ENCODE peak calls at places on chromosome 12, in eight cellular contexts. A is GM23338, M is choroid plexus epithelial cell, Z is fibroblast of lung, O is heart right ventricle, V is tibial artery, P is bronchial epithelial cell, I is Peyer's patch. T is an unnamed sample.

GRCh38 chr12:127284870-127285431 is 982.0 kb upstream of the TMEM132C start:
- DNase-seq in O (no peak), Z (peak), A (no peak), P (peak), M (peak), I (no peak), V (peak), T (no peak)

GRCh38 chr12:4044736-4045432 is 171.7 kb upstream of the PARP11 start:
- DNase-seq in V (no peak), P (no peak), O (no peak), I (no peak), M (no peak), A (no peak), Z (no peak), T (no peak)

GRCh38 chr12:3732901-3733300 is 20.0 kb downstream of the CRACR2A start:
- DNase-seq in I (peak), V (no peak), A (peak), O (no peak), M (no peak), Z (no peak), P (no peak), T (peak)

GRCh38 chr12:93087836-93088610 is 158.9 kb upstream of the EEA1 start:
- DNase-seq in M (peak), A (no peak), P (no peak), I (no peak), O (no peak), V (no peak), Z (no peak), T (no peak)

GRCh38 chr12:54935235-54935951 is 49.2 kb downstream of the TESPA1 start:
- DNase-seq in Z (peak), V (no peak), P (peak), M (peak), I (no peak), O (no peak), A (no peak), T (no peak)

GRCh38 chr12:113095405-113095804 is 38.9 kb downstream of the DTX1 start:
- DNase-seq in M (no peak), I (no peak), O (no peak), Z (no peak), A (no peak), P (no peak), V (no peak), T (no peak)

GRCh38 chr12:11014234-11014633 is 8.2 kb downstream of the TAS2R19 start:
- DNase-seq in Z (peak), O (no peak), M (peak), A (no peak), V (no peak), I (no peak), P (no peak), T (no peak)

GRCh38 chr12:95633049-95633545 is 81.8 kb upstream of the USP44 start:
- DNase-seq in P (peak), Z (peak), A (no peak), O (no peak), M (peak), I (peak), V (peak), T (peak)

GRCh38 chr12:124374567-124374966 is 79.7 kb downstream of the RFLNA start:
- DNase-seq in A (no peak), Z (no peak), O (no peak), M (no peak), V (no peak), I (no peak), P (no peak), T (no peak)

GRCh38 chr12:67826148-67826547 is 163.1 kb upstream of the IFNG-AS1 start:
- DNase-seq in P (no peak), I (no peak), Z (peak), O (no peak), V (no peak), M (no peak), A (no peak), T (no peak)

GRCh38 chr12:19190292-19191031 is 60.9 kb downstream of the PLEKHA5 start:
- DNase-seq in A (no peak), V (no peak), M (peak), Z (peak), O (no peak), P (peak), I (no peak), T (no peak)

GRCh38 chr12:5257763-5258475 is 174.0 kb upstream of the NTF3 start:
- DNase-seq in A (no peak), I (no peak), P (no peak), V (no peak), Z (peak), O (no peak), M (no peak), T (no peak)

GRCh38 chr12:111225307-111225706 is 143.6 kb downstream of the PHETA1 start:
- DNase-seq in P (no peak), O (no peak), I (no peak), M (no peak), V (no peak), A (no peak), Z (no peak), T (no peak)

GRCh38 chr12:106892075-106892474 is 63.6 kb upstream of the TMEM263 start:
- DNase-seq in V (no peak), P (peak), M (no peak), O (no peak), Z (no peak), I (no peak), A (no peak), T (no peak)

GRCh38 chr12:75526655-75527511 is 15.5 kb upstream of the KRR1 start:
- DNase-seq in Z (peak), P (peak), A (peak), V (no peak), O (no peak), M (peak), I (no peak), T (no peak)

GRCh38 chr12:111768159-111768895 is 1.6 kb downstream of the ALDH2 start:
- DNase-seq in M (no peak), V (no peak), O (no peak), A (no peak), P (no peak), Z (no peak), I (no peak), T (no peak)

GRCh38 chr12:81639196-81639595 is 120.0 kb downstream of the PPFIA2 start:
- DNase-seq in P (peak), V (no peak), M (peak), O (no peak), I (no peak), A (no peak), Z (peak), T (no peak)

GRCh38 chr12:49043856-49044258 is 16.7 kb downstream of the KMT2D start:
- DNase-seq in Z (peak), P (peak), I (peak), O (peak), A (peak), V (no peak), M (peak), T (peak)

GRCh38 chr12:15601210-15601800 is 187.9 kb downstream of the EPS8 start:
- DNase-seq in V (no peak), P (peak), I (no peak), Z (peak), O (no peak), A (no peak), M (peak), T (no peak)

GRCh38 chr12:52438305-52439301 is 4.4 kb upstream of the KRT75 start:
- DNase-seq in M (no peak), I (no peak), Z (no peak), V (no peak), A (no peak), O (no peak), P (peak), T (no peak)

GRCh38 chr12:114430306-114430705 is 24.4 kb upstream of the TBX5 start:
- DNase-seq in I (no peak), A (no peak), M (peak), Z (peak), P (no peak), V (no peak), O (no peak), T (no peak)

GRCh38 chr12:11798856-11799530 is 149.5 kb downstream of the ETV6 start:
- DNase-seq in P (peak), I (no peak), A (no peak), V (no peak), M (peak), Z (peak), O (no peak), T (no peak)

DNA sequence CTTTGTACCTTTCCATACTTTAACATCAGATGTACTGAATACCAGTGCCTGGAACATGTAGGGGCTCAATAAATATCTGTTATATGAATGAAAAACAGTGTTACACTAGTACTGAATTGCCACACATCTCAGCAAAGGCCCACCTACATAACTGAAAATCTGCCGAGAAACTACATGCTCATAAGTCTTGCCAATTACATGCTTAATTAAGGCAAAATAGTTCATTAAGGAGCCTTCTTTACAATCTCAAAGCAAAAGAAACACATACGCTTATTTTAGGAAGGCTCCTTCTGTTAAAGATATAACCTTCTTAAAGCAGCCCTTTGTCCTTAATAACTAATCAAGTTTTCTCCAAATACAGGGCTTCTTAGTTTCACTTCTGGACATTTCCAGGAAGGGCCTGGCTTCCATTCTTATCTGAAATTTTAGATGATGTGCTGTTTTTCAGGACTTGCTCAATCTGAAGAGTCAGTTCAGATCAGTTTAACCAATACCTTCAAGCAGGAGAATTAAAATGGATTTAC is 11.5 kb downstream of the LIMA1 start:
- DNase-seq in I (no peak), M (peak), A (no peak), Z (peak), O (no peak), V (no peak), P (no peak), T (no peak)
- H3K4me3 ChIP-seq in I (no peak), M (peak), A (no peak), Z (peak), O (peak), V (peak), P (no peak), T (peak)

GRCh38 chr12:94435511-94435927 is 24.1 kb downstream of the CEP83 start:
- DNase-seq in V (no peak), O (no peak), P (no peak), Z (peak), I (no peak), M (peak), A (no peak), T (no peak)
- H3K4me3 ChIP-seq in V (no peak), O (no peak), P (no peak), Z (no peak), I (no peak), M (no peak), A (no peak), T (no peak)

DNA sequence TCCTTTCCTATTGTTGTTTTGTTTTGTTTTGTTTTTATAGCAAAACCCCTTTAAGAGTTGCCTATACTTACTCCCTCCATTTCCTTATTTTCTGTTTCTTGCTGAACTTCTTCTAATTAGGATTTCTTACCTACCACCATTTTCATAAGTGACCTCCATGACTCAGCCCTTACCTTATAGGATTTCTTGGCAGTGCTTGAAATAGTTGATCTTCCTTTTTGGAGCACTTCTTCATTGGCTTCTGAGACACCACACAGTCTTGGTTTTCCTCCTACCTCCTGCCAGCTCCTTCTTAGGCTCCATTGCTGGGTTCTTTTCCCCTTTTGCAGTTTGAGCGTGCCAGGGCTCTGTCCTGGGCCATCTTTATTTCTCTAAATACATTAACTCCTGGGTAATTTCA is 23.4 kb upstream of the EID3 start:
- DNase-seq in M (no peak), V (no peak), P (peak), A (no peak), I (no peak), Z (peak), O (no peak), T (no peak)
- H3K4me3 ChIP-seq in M (no peak), V (no peak), P (no peak), A (no peak), I (no peak), Z (no peak), O (no peak), T (no peak)

DNA sequence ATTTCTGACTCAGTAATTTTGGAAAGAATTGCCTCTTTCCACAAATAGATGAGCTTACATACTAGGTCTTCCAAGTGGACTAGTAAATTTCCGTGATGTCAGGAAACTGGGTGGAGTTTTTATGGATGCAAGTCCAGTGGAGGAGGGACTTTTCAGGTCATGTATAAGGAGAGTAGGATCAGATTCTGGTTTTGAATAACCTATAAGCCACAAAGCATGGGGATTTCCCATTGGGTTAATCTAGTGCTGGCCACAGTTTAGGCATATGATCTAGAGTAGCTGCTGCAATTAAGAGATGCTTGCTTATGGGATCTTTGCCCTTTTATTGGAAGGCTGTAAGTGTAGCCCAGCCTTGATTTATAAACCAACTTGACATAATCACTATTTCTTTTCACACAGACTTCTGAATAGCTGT is 33.8 kb downstream of the STK38L start:
- DNase-seq in O (no peak), P (peak), Z (peak), M (peak), A (peak), V (peak), I (no peak), T (no peak)
- H3K4me3 ChIP-seq in O (no peak), P (no peak), Z (no peak), M (no peak), A (no peak), V (no peak), I (no peak), T (no peak)

DNA sequence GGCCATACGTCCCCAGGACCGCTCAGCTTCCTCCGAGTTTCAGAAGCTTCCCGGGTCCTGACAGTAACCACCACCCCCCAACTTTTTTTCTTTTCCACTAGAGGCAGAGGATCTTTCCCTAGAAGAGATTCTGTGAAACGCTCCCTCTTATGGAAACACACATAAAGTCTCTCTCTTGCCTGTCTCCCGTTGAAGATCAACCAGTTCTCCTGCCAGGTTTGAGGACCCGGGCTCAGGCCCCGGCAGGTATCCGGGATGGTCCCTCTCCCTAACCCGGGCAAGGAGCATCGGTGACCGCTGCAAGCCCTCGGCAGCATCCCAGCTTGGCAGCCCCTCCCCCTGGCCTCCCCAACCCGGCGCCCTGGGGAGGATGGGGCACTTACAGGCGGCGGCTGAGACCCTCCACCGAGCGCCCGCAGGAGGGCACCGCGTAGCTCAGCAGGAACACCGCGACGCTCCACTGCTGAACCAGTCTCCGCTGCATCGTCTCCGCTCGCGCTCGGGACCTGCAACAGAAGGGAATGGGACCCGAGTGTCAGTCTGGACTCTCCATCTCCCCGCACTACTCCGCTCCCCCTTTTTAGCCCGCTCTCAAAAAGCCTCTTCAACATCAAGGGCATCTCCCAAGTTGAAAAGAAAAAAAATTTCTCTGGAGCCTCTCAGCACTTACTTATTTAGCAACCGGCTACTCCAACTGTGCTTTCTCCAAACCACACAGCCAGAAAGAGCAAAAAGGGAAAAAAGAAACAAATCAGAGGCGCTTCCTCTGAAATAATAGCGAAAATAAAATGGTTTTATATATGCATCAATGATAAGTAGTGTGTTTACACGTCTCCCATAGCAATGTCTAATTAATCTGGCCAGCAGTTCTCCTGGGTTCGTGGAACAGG is 3.3 kb downstream of the PTHLH start:
- DNase-seq in A (peak), V (peak), P (no peak), Z (peak), I (no peak), M (peak), O (peak), T (no peak)
- H3K4me3 ChIP-seq in A (peak), V (peak), P (peak), Z (peak), I (peak), M (peak), O (peak), T (peak)

DNA sequence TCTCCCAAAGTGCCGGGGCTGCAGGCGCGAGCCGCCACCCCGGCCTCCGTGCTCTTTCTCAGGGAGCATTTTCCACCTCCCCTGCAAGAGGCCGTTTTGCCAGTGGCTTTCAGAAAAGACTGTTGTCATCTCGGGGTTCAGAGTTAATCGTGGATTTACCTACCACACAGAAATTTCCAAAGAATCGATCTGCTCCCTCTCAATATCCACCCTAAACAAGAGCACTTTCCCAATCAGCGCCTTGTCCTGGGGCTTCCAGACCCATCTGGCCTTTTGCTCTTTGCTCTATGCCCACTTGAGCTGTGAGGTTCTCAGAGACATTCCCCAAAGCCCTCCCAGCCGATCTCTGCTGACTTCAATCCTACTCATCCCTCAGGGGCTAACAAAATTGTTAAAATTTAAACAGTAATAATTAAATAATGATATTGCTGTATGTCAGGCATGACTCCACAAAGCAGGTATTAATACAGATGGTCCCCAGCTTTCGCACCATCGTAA is 86.6 kb downstream of the NINJ2 start:
- DNase-seq in V (no peak), A (no peak), I (no peak), Z (no peak), P (no peak), M (no peak), O (no peak), T (peak)
- H3K4me3 ChIP-seq in V (peak), A (peak), I (no peak), Z (no peak), P (no peak), M (no peak), O (no peak), T (peak)

DNA sequence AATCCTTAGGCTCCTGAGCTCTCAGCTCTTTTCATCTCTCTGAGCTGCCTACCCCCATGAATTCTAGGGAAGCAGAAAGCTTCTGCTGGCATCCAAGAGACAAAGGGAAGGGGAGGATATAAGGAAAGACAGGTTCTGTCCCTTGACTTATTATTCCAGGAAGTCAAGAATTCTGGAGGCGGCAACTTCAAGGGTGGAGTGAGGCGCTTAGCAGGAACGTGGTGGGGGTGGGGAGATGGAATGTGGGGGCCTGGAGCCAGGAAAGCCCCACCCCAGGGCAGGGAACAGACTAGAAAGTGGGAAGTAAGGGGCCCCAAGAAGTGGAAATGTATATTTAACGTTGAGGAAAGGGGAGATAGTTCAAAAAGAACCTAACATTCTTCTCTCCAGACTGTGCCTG is 1.4 kb downstream of the CALCOCO1 start:
- DNase-seq in I (no peak), O (no peak), Z (peak), V (no peak), P (peak), A (no peak), M (no peak), T (no peak)
- H3K4me3 ChIP-seq in I (no peak), O (peak), Z (peak), V (peak), P (no peak), A (no peak), M (peak), T (peak)

T was measured in lower lobe of right lung.